ENCODE peak calls at places on chromosomes 11 and 22, in six cellular contexts. One of them, this sample, is unnamed.

GRCh38 chr11:45713573-45713972 is 48.2 kb upstream of the CHST1 start:
- DNase-seq in colonic mucosa: no peak
- DNase-seq in EH: no peak
- DNase-seq in GOT3: no peak
- DNase-seq in stimulated activated CD4-positive, alpha-beta T cell treated with anti-CD3 and anti-CD28 coated beads, TNF-alpha, amount 100 ng/mL, for 4 hours: no peak
- DNase-seq in GM04504: no peak
- DNase-seq in this sample: no peak

GRCh38 chr11:812390-812789 is 2.6 kb downstream of the RPLP2 start:
- DNase-seq in colonic mucosa: no peak
- DNase-seq in GM04504: no peak
- DNase-seq in stimulated activated CD4-positive, alpha-beta T cell treated with anti-CD3 and anti-CD28 coated beads, TNF-alpha, amount 100 ng/mL, for 4 hours: no peak
- DNase-seq in EH: no peak
- DNase-seq in GOT3: no peak
- DNase-seq in this sample: no peak

GRCh38 chr22:49076300-49077035 is 751.2 kb downstream of the BRD1 start:
- DNase-seq in colonic mucosa: no peak
- DNase-seq in GM04504: no peak
- DNase-seq in EH: no peak
- DNase-seq in GOT3: no peak
- DNase-seq in stimulated activated CD4-positive, alpha-beta T cell treated with anti-CD3 and anti-CD28 coated beads, TNF-alpha, amount 100 ng/mL, for 4 hours: no peak
- DNase-seq in this sample: no peak

GRCh38 chr11:119671561-119672015 is 57.4 kb downstream of the NECTIN1 start:
- DNase-seq in GM04504: no peak
- DNase-seq in GOT3: no peak
- DNase-seq in colonic mucosa: no peak
- DNase-seq in EH: peak; percentile 24
- DNase-seq in stimulated activated CD4-positive, alpha-beta T cell treated with anti-CD3 and anti-CD28 coated beads, TNF-alpha, amount 100 ng/mL, for 4 hours: no peak
- DNase-seq in this sample: peak; percentile 93

GRCh38 chr22:19887251-19887985 is 32.7 kb upstream of the GNB1L start:
- DNase-seq in EH: no peak
- DNase-seq in GOT3: no peak
- DNase-seq in GM04504: no peak
- DNase-seq in stimulated activated CD4-positive, alpha-beta T cell treated with anti-CD3 and anti-CD28 coated beads, TNF-alpha, amount 100 ng/mL, for 4 hours: no peak
- DNase-seq in colonic mucosa: no peak
- DNase-seq in this sample: peak; percentile 35

GRCh38 chr11:134244593-134244992 is 8.6 kb downstream of the THYN1 start:
- DNase-seq in GM04504: no peak
- DNase-seq in stimulated activated CD4-positive, alpha-beta T cell treated with anti-CD3 and anti-CD28 coated beads, TNF-alpha, amount 100 ng/mL, for 4 hours: no peak
- DNase-seq in colonic mucosa: no peak
- DNase-seq in EH: peak; percentile 34
- DNase-seq in GOT3: no peak
- DNase-seq in this sample: no peak

GRCh38 chr11:113578715-113579250 is 103.6 kb upstream of the DRD2 start:
- DNase-seq in GOT3: no peak
- DNase-seq in GM04504: no peak
- DNase-seq in colonic mucosa: no peak
- DNase-seq in stimulated activated CD4-positive, alpha-beta T cell treated with anti-CD3 and anti-CD28 coated beads, TNF-alpha, amount 100 ng/mL, for 4 hours: no peak
- DNase-seq in EH: no peak
- DNase-seq in this sample: no peak

GRCh38 chr22:26658161-26658560 is 773 bp downstream of the MIAT start:
- DNase-seq in GOT3: no peak
- DNase-seq in colonic mucosa: no peak
- DNase-seq in EH: no peak
- DNase-seq in GM04504: no peak
- DNase-seq in stimulated activated CD4-positive, alpha-beta T cell treated with anti-CD3 and anti-CD28 coated beads, TNF-alpha, amount 100 ng/mL, for 4 hours: no peak
- DNase-seq in this sample: no peak

GRCh38 chr11:119051440-119052162 is 5.4 kb downstream of the HYOU1 start:
- DNase-seq in stimulated activated CD4-positive, alpha-beta T cell treated with anti-CD3 and anti-CD28 coated beads, TNF-alpha, amount 100 ng/mL, for 4 hours: no peak
- DNase-seq in GOT3: no peak
- DNase-seq in GM04504: no peak
- DNase-seq in colonic mucosa: no peak
- DNase-seq in EH: no peak
- DNase-seq in this sample: no peak

GRCh38 chr22:29855611-29856181 is 17.6 kb upstream of the ASCC2 start:
- DNase-seq in colonic mucosa: no peak
- DNase-seq in EH: no peak
- DNase-seq in stimulated activated CD4-positive, alpha-beta T cell treated with anti-CD3 and anti-CD28 coated beads, TNF-alpha, amount 100 ng/mL, for 4 hours: no peak
- DNase-seq in GOT3: no peak
- DNase-seq in GM04504: no peak
- DNase-seq in this sample: no peak

GRCh38 chr22:49087716-49088660 is 739.7 kb downstream of the BRD1 start:
- DNase-seq in EH: no peak
- DNase-seq in GM04504: no peak
- DNase-seq in GOT3: no peak
- DNase-seq in stimulated activated CD4-positive, alpha-beta T cell treated with anti-CD3 and anti-CD28 coated beads, TNF-alpha, amount 100 ng/mL, for 4 hours: no peak
- DNase-seq in colonic mucosa: no peak
- DNase-seq in this sample: no peak

GRCh38 chr11:73331138-73331916 is 23.3 kb downstream of the ARHGEF17 start:
- DNase-seq in stimulated activated CD4-positive, alpha-beta T cell treated with anti-CD3 and anti-CD28 coated beads, TNF-alpha, amount 100 ng/mL, for 4 hours: no peak
- DNase-seq in GOT3: no peak
- DNase-seq in colonic mucosa: no peak
- DNase-seq in EH: peak; percentile 83
- DNase-seq in GM04504: no peak
- DNase-seq in this sample: no peak

GRCh38 chr11:32920570-32920969 is 28.0 kb downstream of the QSER1 start:
- DNase-seq in GOT3: no peak
- DNase-seq in stimulated activated CD4-positive, alpha-beta T cell treated with anti-CD3 and anti-CD28 coated beads, TNF-alpha, amount 100 ng/mL, for 4 hours: no peak
- DNase-seq in GM04504: no peak
- DNase-seq in colonic mucosa: no peak
- DNase-seq in EH: no peak
- DNase-seq in this sample: no peak

GRCh38 chr22:28208036-28208435 is 289.0 kb upstream of the PITPNB start:
- DNase-seq in GOT3: no peak
- DNase-seq in GM04504: no peak
- DNase-seq in colonic mucosa: no peak
- DNase-seq in stimulated activated CD4-positive, alpha-beta T cell treated with anti-CD3 and anti-CD28 coated beads, TNF-alpha, amount 100 ng/mL, for 4 hours: no peak
- DNase-seq in EH: peak; percentile 61
- DNase-seq in this sample: no peak

GRCh38 chr22:18031670-18032454 is 7.5 kb upstream of the MICAL3 start:
- DNase-seq in GM04504: peak; percentile 77
- DNase-seq in EH: peak; percentile 97
- DNase-seq in stimulated activated CD4-positive, alpha-beta T cell treated with anti-CD3 and anti-CD28 coated beads, TNF-alpha, amount 100 ng/mL, for 4 hours: no peak
- DNase-seq in colonic mucosa: no peak
- DNase-seq in GOT3: no peak
- DNase-seq in this sample: no peak

GRCh38 chr11:48062649-48063048 is 82.3 kb downstream of the PTPRJ start:
- DNase-seq in colonic mucosa: no peak
- DNase-seq in EH: no peak
- DNase-seq in GOT3: no peak
- DNase-seq in GM04504: no peak
- DNase-seq in stimulated activated CD4-positive, alpha-beta T cell treated with anti-CD3 and anti-CD28 coated beads, TNF-alpha, amount 100 ng/mL, for 4 hours: no peak
- DNase-seq in this sample: no peak

This sample was measured in head of caudate nucleus.